ENCODE peak calls at places on chromosomes 5 and 9, in five cellular contexts. C, V, U, A and E are unnamed samples.

GRCh38 chr9:97906236-97906831 is 16.0 kb downstream of the TRMO start:
- DNase-seq in C (no peak), V (peak), U (peak), A (no peak), E (no peak)

GRCh38 chr5:179124853-179125788 is 64.9 kb downstream of the ZNF354C start:
- DNase-seq in C (peak), V (no peak), U (no peak), A (peak), E (no peak)

GRCh38 chr5:142981886-142982820 is 212.0 kb downstream of the ARHGAP26 start:
- DNase-seq in C (no peak), V (peak), U (peak), A (peak), E (no peak)

GRCh38 chr5:56406838-56407237 is 173.7 kb upstream of the ANKRD55 start:
- DNase-seq in C (no peak), V (no peak), U (no peak), A (no peak), E (no peak)

GRCh38 chr5:168946363-168946762 is 354.6 kb downstream of the SLIT3 start:
- DNase-seq in C (peak), V (no peak), U (no peak), A (no peak), E (no peak)

GRCh38 chr5:124193371-124193789 is 553.1 kb downstream of the ZNF608 start:
- DNase-seq in C (no peak), V (no peak), U (peak), A (no peak), E (no peak)

GRCh38 chr5:43313035-43313853 is at the start of gene HMGCS1:
- DNase-seq in C (peak), V (peak), U (peak), A (peak), E (peak)

GRCh38 chr5:120765189-120765588 is 301.1 kb downstream of the PRR16 start:
- DNase-seq in C (no peak), V (no peak), U (peak), A (no peak), E (no peak)

GRCh38 chr5:41924872-41925554 is at the start of gene FBXO4:
- DNase-seq in C (peak), V (peak), U (peak), A (peak), E (peak)

GRCh38 chr5:65072836-65073620 is 304.3 kb downstream of the CWC27 start:
- DNase-seq in C (no peak), V (no peak), U (no peak), A (no peak), E (no peak)

GRCh38 chr5:65075623-65076250 is 307.0 kb downstream of the CWC27 start:
- DNase-seq in C (no peak), V (no peak), U (no peak), A (no peak), E (no peak)

GRCh38 chr5:65077653-65078052 is 308.9 kb downstream of the CWC27 start:
- DNase-seq in C (no peak), V (no peak), U (no peak), A (no peak), E (no peak)

GRCh38 chr5:65078331-65078730 is 309.6 kb downstream of the CWC27 start:
- DNase-seq in C (no peak), V (no peak), U (no peak), A (no peak), E (no peak)

GRCh38 chr5:65076251-65076869 is 307.6 kb downstream of the CWC27 start:
- DNase-seq in C (peak), V (no peak), U (peak), A (peak), E (no peak)
- TF ChIP-seq CTCF in C (peak), V (no peak), U (peak), A (no peak), E (peak)

DNA sequence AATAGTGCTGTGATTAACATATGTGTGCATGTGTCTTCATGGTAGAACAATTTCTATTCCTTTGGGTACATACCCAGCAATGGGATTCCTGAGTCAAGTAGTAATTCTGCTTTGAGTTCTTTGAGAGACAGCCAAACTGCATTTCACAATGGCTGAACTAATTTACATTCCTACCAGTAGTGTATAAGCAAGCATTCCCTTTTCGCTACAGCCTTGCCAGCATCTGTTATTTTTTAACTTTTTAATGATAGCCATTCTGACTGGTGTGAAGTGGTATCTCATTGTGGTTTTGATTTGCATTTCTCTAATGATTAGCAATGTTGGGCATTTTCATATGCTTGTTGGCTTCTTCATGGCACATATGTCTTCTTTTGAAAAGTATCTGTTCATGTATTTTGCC is 308.5 kb downstream of the ARRDC3 start:
- DNase-seq in C (no peak), V (no peak), U (peak), A (no peak), E (no peak)
- TF ChIP-seq CTCF in C (no peak), V (peak), U (peak), A (no peak), E (no peak)

DNA sequence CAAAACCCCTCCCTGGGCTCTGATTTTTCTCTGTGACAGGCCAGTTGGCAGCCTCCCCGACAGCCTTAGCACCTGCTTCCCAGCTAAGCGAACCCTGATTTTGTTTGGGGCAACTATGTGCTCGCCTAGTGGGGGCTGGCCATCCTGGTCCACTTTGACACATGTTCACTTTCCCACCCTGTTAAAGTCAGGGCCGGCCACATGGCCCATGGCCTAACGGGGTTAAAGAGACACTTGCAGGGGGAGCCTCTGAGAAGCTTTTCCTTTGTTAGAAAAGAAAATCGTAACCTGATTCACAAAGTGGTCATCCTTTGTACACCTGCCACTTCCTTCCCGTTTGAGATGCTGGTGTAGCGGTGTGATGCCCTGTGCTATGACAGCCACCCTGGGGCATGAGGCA is 1.3 kb upstream of the CACNA1B start:
- DNase-seq in C (no peak), V (no peak), U (no peak), A (no peak), E (no peak)
- TF ChIP-seq CTCF in C (no peak), V (no peak), U (no peak), A (no peak), E (no peak)

DNA sequence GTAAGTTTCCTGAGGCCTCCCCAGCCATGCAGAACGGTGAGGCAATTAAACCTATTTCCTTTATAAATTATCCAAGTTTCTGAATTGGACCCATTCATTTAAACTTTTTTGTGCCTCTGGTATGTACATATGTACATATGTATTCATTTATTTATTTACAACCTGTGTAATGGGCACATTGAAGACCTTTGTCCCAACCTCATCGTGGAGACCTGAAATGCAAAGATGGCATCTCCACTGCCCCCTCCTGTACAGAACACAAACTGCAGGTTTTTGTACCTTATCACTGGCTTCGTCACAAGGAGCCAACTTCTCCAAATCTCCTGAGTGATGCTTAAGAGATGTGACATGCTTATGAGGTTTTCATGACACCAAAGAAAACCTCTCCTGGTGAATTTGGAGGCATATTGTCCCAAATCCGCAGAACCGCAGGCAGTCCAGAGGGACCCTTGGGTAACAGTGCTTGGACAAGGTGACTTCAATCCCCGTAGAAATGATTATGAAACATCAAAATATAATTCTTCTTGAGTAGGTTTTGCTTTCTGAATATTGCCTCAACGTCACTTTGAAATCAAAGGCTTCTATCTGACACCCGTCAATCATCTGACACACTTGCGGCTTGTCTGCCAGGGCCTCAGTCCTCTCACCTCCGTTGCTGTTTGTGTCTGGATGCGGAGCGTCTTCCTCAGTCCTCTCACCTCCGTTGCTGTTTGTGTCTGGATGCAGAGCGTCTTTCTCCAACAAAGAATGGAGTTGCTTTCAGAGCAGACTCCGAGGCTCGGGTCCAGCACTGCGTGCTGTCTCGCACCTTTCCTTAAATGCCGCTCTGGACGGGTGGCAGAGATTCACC is 135.0 kb upstream of the IRX4 start:
- DNase-seq in C (no peak), V (no peak), U (peak), A (no peak), E (no peak)
- TF ChIP-seq CTCF in C (peak), V (no peak), U (peak), A (no peak), E (peak)

GRCh38 chr5:102241809-102242421 is 54.2 kb downstream of the SLCO4C1 start:
- DNase-seq in C (no peak), V (no peak), U (no peak), A (peak), E (no peak)
- TF ChIP-seq CTCF in C (no peak), V (no peak), U (no peak), A (no peak), E (no peak)

DNA sequence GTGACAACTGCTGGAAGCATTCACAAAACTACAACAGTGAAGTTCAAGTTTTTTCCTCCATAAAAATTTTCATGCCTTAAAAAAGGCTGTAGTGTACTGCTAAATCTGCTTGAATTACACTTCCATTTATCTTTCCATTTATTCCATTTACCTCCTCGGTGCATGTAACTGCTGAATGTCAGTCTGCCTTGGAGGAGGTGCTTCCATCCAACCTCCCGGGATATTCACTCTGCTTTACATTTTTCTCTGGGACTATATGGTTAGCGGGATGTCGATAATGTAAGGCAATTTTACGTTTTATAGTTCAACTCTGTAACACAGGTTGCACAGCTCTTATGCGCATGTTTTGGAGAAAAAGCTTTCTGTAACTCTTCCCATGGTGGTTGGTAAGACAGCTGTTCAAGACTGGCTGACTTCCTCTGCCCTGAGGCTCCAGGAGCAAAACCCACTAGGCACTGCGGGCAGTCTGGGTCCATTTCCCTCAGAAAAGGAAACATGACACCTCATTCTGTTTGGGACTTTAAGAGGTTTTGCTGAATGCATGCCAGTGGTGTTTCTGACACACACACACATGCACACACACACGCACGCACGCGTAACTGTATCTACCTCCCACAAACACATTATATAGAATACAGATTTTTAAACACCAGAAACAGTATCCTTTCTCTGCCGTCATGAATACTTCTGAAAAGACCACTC is 66.1 kb downstream of the SPTLC1 start:
- DNase-seq in C (peak), V (no peak), U (no peak), A (no peak), E (no peak)
- TF ChIP-seq CTCF in C (no peak), V (no peak), U (no peak), A (no peak), E (no peak)

GRCh38 chr5:111672126-111672525 is 84.9 kb downstream of the NREP start:
- DNase-seq in C (no peak), V (no peak), U (no peak), A (no peak), E (no peak)

GRCh38 chr5:111668713-111669112 is 88.3 kb downstream of the NREP start:
- DNase-seq in C (no peak), V (no peak), U (no peak), A (no peak), E (no peak)

GRCh38 chr5:111673896-111674626 is 82.9 kb downstream of the NREP start:
- DNase-seq in C (no peak), V (no peak), U (peak), A (no peak), E (no peak)

GRCh38 chr5:111667128-111667756 is 89.8 kb downstream of the NREP start:
- DNase-seq in C (no peak), V (no peak), U (no peak), A (no peak), E (no peak)

DNA sequence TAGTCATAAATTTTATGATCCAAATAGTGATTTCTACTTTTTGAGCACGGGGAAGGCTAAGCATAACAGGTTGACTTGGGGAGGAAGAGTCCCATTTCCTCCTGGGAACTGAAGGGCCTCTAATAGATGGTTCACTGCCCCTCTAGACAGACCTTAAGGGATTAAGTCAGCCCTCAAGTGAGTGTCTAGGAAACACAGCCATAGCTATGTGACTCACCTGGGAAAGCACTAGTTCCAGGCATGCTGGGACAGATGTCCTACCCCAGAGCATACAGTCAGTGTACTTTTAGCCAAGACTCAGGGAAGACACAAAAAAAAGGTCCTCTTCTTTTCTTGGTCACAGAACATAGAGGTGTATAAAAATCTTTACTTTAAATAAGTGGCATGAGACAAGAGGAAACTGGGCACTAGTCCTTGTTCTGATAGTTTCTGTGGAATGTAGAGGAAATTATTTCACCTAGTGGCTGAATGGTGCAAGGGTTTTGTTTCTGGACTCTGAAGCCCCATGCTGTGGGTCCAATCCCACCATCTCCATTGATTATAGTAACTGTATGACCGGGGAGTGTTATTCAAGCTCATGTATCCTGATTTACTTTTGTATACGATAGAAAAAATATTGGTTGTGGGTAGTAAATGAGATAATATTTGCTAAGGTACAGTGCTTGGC is 86.0 kb downstream of the NREP start:
- DNase-seq in C (no peak), V (no peak), U (no peak), A (no peak), E (no peak)
- TF ChIP-seq CTCF in C (peak), V (no peak), U (no peak), A (no peak), E (no peak)

DNA sequence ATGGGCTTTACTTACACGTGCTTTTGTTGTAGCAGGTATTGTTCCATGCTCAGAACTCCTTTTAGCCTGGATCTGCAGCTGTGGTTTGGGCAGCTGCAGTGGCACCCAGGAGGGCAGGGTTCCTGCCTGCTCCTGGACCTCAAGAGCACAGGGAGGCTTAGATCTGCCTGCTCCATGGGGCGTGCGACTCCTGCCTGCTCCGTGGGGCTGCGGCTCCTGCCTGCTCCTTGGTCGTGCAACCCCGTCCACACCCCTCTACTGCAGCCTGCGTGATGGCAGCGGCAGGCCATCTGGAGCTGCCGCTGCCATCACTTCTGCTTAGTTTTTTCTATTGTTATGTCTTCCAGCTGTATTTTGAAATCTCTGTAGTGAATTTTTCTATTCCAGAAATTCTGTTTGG is 11.7 kb upstream of the UGT3A2 start:
- DNase-seq in C (no peak), V (no peak), U (no peak), A (no peak), E (no peak)
- TF ChIP-seq CTCF in C (no peak), V (no peak), U (no peak), A (no peak), E (no peak)